ENCODE peak calls at places on chromosomes 7 and 10, in ten cellular contexts. K is AG10803; I is hepatocyte; T is BE2C; B is heart right ventricle; M is breast epithelium; W is CD8-positive, alpha-beta T cell; Q is cardiac fibroblast; S is aorta; C is cardiac muscle cell. H is an unnamed sample.

GRCh38 chr10:27611209-27611608 is 107.1 kb downstream of the RAB18 start:
- DNase-seq in T (no peak), K (peak), Q (no peak), C (no peak), S (no peak), W (no peak), B (no peak), I (peak), M (no peak), H (no peak)

GRCh38 chr7:75656740-75657139 is 82.0 kb downstream of the HIP1 start:
- DNase-seq in W (no peak), T (no peak), S (no peak), I (no peak), M (no peak), K (no peak), C (no peak), Q (no peak), B (no peak), H (no peak)

GRCh38 chr10:19904202-19904661 is 88.0 kb downstream of the PLXDC2 start:
- DNase-seq in C (no peak), W (no peak), I (no peak), B (no peak), S (peak), T (no peak), Q (peak), M (no peak), K (peak), H (peak)

GRCh38 chr7:158555034-158555520 is 32.5 kb downstream of the PTPRN2 start:
- DNase-seq in Q (no peak), I (no peak), K (no peak), B (no peak), S (no peak), C (no peak), W (no peak), M (no peak), T (no peak), H (no peak)

GRCh38 chr7:131106681-131107342 is 220.9 kb upstream of the MKLN1 start:
- DNase-seq in K (no peak), T (peak), Q (no peak), W (peak), S (peak), B (peak), M (peak), I (peak), C (peak), H (peak)

GRCh38 chr10:118374404-118374803 is 32.3 kb upstream of the FAM204A start:
- DNase-seq in C (no peak), M (no peak), K (peak), T (no peak), B (no peak), S (no peak), W (no peak), I (no peak), Q (no peak), H (no peak)

GRCh38 chr10:104479906-104480579 is 126.4 kb downstream of the CFAP58 start:
- DNase-seq in K (no peak), C (no peak), Q (no peak), W (no peak), I (no peak), B (no peak), M (no peak), S (peak), T (no peak), H (no peak)

GRCh38 chr7:147196476-147196875 is 1079.9 kb downstream of the CNTNAP2 start:
- DNase-seq in M (no peak), Q (no peak), B (no peak), I (no peak), T (no peak), S (no peak), C (no peak), K (no peak), W (no peak), H (no peak)

GRCh38 chr7:44382459-44383300 is 57.3 kb upstream of the CAMK2B start:
- DNase-seq in I (no peak), Q (peak), C (peak), K (peak), M (no peak), B (no peak), S (no peak), T (no peak), W (no peak), H (no peak)

GRCh38 chr10:128254486-128254885 is 128.3 kb upstream of the MKI67 start:
- DNase-seq in T (no peak), W (no peak), M (no peak), B (no peak), I (no peak), C (no peak), S (no peak), Q (no peak), K (no peak), H (no peak)

GRCh38 chr10:4407783-4408182 is 418.2 kb upstream of the AKR1E2 start:
- DNase-seq in M (no peak), I (no peak), B (no peak), Q (peak), C (no peak), K (peak), T (no peak), S (no peak), W (no peak), H (peak)

GRCh38 chr10:52216852-52217251 is 97.2 kb upstream of the DKK1 start:
- DNase-seq in C (no peak), W (no peak), K (peak), M (no peak), I (peak), B (no peak), Q (peak), T (no peak), S (no peak), H (no peak)

GRCh38 chr7:79515358-79515757 is 61.9 kb upstream of the MAGI2 start:
- DNase-seq in I (no peak), S (no peak), T (no peak), C (no peak), W (no peak), B (no peak), M (no peak), Q (no peak), K (peak), H (no peak)

GRCh38 chr7:155355745-155356144 is 58.1 kb downstream of the INSIG1 start:
- DNase-seq in C (no peak), W (no peak), B (no peak), K (no peak), S (no peak), M (peak), Q (no peak), I (no peak), T (no peak), H (no peak)

GRCh38 chr10:132237871-132238270 is 51.1 kb downstream of the DPYSL4 start:
- DNase-seq in Q (peak), C (no peak), K (no peak), I (no peak), W (no peak), T (no peak), S (no peak), M (no peak), B (peak), H (no peak)

GRCh38 chr7:80637453-80637852 is 989 bp upstream of the CD36 start:
- DNase-seq in S (no peak), I (no peak), T (no peak), B (no peak), Q (no peak), K (no peak), W (no peak), C (no peak), M (no peak), H (no peak)

GRCh38 chr7:55438765-55439525 is 73.8 kb downstream of the LANCL2 start:
- DNase-seq in K (no peak), W (no peak), T (peak), I (no peak), Q (peak), S (no peak), B (peak), M (no peak), C (no peak), H (no peak)

GRCh38 chr7:135620980-135621850 is 41.1 kb upstream of the STMP1 start:
- DNase-seq in I (peak), C (peak), M (no peak), B (no peak), Q (peak), K (peak), S (no peak), T (peak), W (no peak), H (peak)

GRCh38 chr10:71998840-71999194 is 34.6 kb downstream of the CHST3 start:
- DNase-seq in W (no peak), I (peak), M (no peak), Q (peak), K (peak), S (peak), C (no peak), B (peak), T (peak), H (peak)

GRCh38 chr10:76036410-76036940 is 605.1 kb downstream of the LRMDA start:
- DNase-seq in S (peak), M (peak), C (peak), T (peak), K (peak), B (peak), I (peak), W (no peak), Q (peak), H (peak)

GRCh38 chr7:23685770-23686169 is 5.8 kb downstream of the FAM221A start:
- DNase-seq in M (no peak), S (no peak), I (no peak), C (no peak), T (no peak), W (no peak), Q (peak), K (no peak), B (no peak), H (no peak)

GRCh38 chr10:125111350-125111749 is 49.0 kb downstream of the CTBP2 start:
- DNase-seq in C (no peak), W (no peak), I (no peak), T (no peak), B (no peak), Q (no peak), M (no peak), K (no peak), S (no peak), H (no peak)

GRCh38 chr7:74302745-74303221 is 13.6 kb downstream of the CLIP2 start:
- DNase-seq in Q (no peak), C (no peak), I (no peak), B (no peak), S (no peak), M (no peak), K (no peak), W (no peak), T (no peak), H (no peak)

GRCh38 chr10:120514035-120514620 is 57.1 kb downstream of the PLPP4 start:
- DNase-seq in I (peak), Q (peak), C (peak), K (peak), S (peak), T (peak), B (no peak), M (no peak), W (no peak), H (peak)

GRCh38 chr10:47261121-47261520 is 38.9 kb upstream of the GDF10 start:
- DNase-seq in W (no peak), B (no peak), T (no peak), M (no peak), Q (no peak), I (no peak), C (no peak), K (no peak), S (no peak), H (no peak)

GRCh38 chr10:75231672-75232581 is 3.8 kb downstream of the COMTD1 start:
- DNase-seq in B (no peak), I (no peak), M (no peak), W (no peak), C (no peak), S (no peak), Q (no peak), T (no peak), K (no peak), H (no peak)

GRCh38 chr10:28796606-28797512 is 119.5 kb downstream of the BAMBI start:
- DNase-seq in K (peak), B (peak), T (peak), Q (peak), C (no peak), W (no peak), S (peak), M (no peak), I (peak), H (no peak)

GRCh38 chr7:108461855-108462254 is 5.6 kb upstream of the NRCAM start:
- DNase-seq in C (no peak), S (no peak), Q (peak), M (no peak), K (peak), T (peak), I (peak), B (no peak), W (no peak), H (no peak)

GRCh38 chr7:73899731-73900142 is 38.8 kb downstream of the TMEM270 start:
- DNase-seq in T (no peak), S (peak), M (no peak), W (no peak), I (no peak), K (peak), C (no peak), Q (peak), B (peak), H (no peak)

GRCh38 chr7:19665399-19666008 is 43.3 kb downstream of the POLR1F start:
- DNase-seq in I (peak), W (no peak), C (peak), Q (peak), B (no peak), S (no peak), M (no peak), K (peak), T (no peak), H (peak)

GRCh38 chr7:152600266-152600665 is 75.7 kb downstream of the XRCC2 start:
- DNase-seq in W (no peak), B (no peak), I (no peak), Q (no peak), C (no peak), S (no peak), M (no peak), T (no peak), K (no peak), H (no peak)

GRCh38 chr7:144812379-144813283 is 23.2 kb downstream of the TPK1 start:
- DNase-seq in W (no peak), M (no peak), S (no peak), C (no peak), I (no peak), T (no peak), K (no peak), Q (no peak), B (no peak), H (no peak)

GRCh38 chr10:11404931-11405330 is 206.5 kb downstream of the USP6NL start:
- DNase-seq in I (no peak), W (no peak), Q (peak), C (no peak), K (no peak), T (no peak), B (no peak), S (no peak), M (no peak), H (no peak)

GRCh38 chr10:70363292-70363691 is 19.1 kb downstream of the LRRC20 start:
- DNase-seq in B (no peak), S (no peak), Q (no peak), M (no peak), W (no peak), K (no peak), T (no peak), C (no peak), I (no peak), H (no peak)

DNA sequence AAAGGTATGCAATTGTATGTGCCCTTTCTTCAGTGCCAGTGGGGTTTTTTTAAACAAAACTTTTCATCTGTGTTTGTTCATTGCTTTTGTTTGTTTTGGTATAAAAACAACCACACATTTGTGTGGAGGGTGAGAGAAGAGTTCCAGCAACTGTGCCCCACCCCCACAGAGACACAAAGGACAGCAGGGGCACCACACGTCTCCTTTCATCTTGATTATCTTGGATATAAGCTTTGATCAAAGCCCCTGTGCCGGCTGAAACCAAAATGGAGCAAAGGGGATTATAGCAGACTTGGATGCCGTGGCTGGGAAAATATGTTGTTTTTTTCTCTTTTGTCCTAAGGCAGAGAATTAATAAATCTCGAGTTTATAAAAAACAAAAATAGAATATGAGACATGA is 111.8 kb upstream of the RSU1 start:
- DNase-seq in C (no peak), I (no peak), T (no peak), M (no peak), S (no peak), K (no peak), B (no peak), Q (no peak), W (no peak), H (peak)
- H3K4me3 ChIP-seq in C (no peak), I (no peak), T (no peak), M (no peak), S (no peak), K (no peak), B (no peak), Q (no peak), W (no peak), H (no peak)

GRCh38 chr7:106957766-106958165 is 86.7 kb upstream of the PRKAR2B start:
- DNase-seq in C (no peak), I (no peak), W (no peak), T (peak), K (no peak), Q (no peak), S (peak), B (no peak), M (no peak), H (peak)

GRCh38 chr7:106966121-106966520 is 78.4 kb upstream of the PRKAR2B start:
- DNase-seq in K (no peak), S (no peak), Q (no peak), C (no peak), I (no peak), W (no peak), T (no peak), B (no peak), M (no peak), H (peak)

GRCh38 chr7:106959753-106960152 is 84.8 kb upstream of the PRKAR2B start:
- DNase-seq in W (no peak), B (no peak), C (peak), K (no peak), I (peak), M (no peak), T (peak), S (no peak), Q (no peak), H (peak)

GRCh38 chr7:106964455-106964854 is 80.0 kb upstream of the PRKAR2B start:
- DNase-seq in S (no peak), W (no peak), C (no peak), M (no peak), B (no peak), Q (no peak), I (no peak), T (no peak), K (no peak), H (peak)

DNA sequence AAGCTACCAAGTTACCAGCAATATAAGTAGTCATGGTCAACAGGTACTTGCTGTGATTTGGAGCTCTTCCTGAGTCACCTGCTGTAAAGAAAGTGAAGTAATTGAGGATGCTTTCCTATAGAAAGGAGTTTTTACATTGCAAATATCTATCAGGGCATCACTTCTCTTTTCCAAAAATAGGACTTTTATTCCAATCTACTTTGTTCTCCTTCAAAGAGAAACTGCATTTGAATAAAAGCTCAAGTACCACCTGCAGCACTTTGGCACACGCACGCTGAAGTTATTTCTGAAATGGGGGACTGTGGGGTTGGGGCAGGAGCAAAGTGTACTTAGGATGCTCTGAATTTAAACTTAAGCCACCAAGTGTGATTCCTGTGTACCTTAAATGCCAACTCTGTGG is 81.8 kb upstream of the PRKAR2B start:
- DNase-seq in B (no peak), W (no peak), K (no peak), M (no peak), C (no peak), Q (no peak), I (no peak), T (no peak), S (no peak), H (no peak)
- H3K4me3 ChIP-seq in B (no peak), W (no peak), K (no peak), M (no peak), C (no peak), Q (no peak), I (no peak), T (no peak), S (no peak), H (no peak)

GRCh38 chr7:48038815-48039496 is 3.6 kb downstream of the C7orf57 start:
- DNase-seq in W (no peak), C (no peak), Q (no peak), K (no peak), I (no peak), M (no peak), S (no peak), T (no peak), B (no peak), H (peak)

GRCh38 chr7:48033922-48034321 is 1.4 kb upstream of the C7orf57 start:
- DNase-seq in B (no peak), M (no peak), S (no peak), C (no peak), I (no peak), Q (no peak), T (no peak), K (no peak), W (no peak), H (no peak)

GRCh38 chr7:48035967-48036478 is 680 bp downstream of the C7orf57 start:
- DNase-seq in S (peak), I (peak), M (no peak), C (peak), W (no peak), Q (peak), T (peak), K (peak), B (peak), H (peak)

GRCh38 chr7:48031111-48031510 is 2.2 kb upstream of the SUN3 start:
- DNase-seq in Q (no peak), I (no peak), K (no peak), M (no peak), W (no peak), C (no peak), B (no peak), S (no peak), T (no peak), H (no peak)

DNA sequence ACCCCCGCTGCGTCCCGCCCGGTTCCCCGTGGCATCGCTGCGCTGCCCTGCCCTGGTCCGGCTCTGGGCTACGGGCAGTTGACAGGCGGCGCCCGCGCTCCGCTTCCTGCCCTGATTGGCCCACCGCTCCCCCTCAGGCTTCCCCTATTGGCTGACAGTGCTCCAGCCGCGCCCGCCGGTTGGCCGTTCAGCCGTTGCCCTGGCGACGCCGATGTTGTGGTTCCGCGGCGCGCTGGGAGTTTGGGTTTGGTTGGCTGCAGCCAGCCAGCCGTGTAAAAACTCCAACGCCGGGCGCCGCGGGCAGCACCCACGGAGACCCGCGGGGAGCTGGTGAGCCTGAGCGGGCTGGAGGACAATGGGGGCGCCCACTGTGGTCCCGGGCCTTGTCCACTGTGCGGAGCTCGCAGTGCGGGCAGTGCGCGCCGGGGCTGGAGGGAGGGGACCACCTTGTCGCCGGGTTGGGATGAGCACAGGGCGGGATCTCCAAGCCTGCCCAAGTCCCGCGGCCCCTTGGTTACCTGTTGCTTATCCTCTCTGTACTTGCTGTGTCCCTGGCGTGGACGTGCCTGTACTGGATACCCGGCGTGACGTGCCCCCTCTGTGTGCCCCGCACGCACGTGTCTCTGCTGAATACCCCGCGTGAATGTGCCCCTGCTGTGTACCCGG is at the start of gene C7orf57:
- DNase-seq in B (peak), T (peak), S (peak), M (peak), I (peak), W (peak), K (peak), Q (peak), C (peak), H (peak)
- H3K4me3 ChIP-seq in B (peak), T (peak), S (peak), M (peak), I (peak), W (peak), K (peak), Q (peak), C (peak), H (peak)

GRCh38 chr7:118467381-118467780 is 242.9 kb downstream of the ANKRD7 start:
- DNase-seq in W (no peak), K (no peak), Q (no peak), T (no peak), B (no peak), M (no peak), C (no peak), S (no peak), I (no peak), H (no peak)
- H3K4me3 ChIP-seq in W (no peak), K (no peak), Q (no peak), T (no peak), B (no peak), M (no peak), C (no peak), S (no peak), I (no peak), H (no peak)

DNA sequence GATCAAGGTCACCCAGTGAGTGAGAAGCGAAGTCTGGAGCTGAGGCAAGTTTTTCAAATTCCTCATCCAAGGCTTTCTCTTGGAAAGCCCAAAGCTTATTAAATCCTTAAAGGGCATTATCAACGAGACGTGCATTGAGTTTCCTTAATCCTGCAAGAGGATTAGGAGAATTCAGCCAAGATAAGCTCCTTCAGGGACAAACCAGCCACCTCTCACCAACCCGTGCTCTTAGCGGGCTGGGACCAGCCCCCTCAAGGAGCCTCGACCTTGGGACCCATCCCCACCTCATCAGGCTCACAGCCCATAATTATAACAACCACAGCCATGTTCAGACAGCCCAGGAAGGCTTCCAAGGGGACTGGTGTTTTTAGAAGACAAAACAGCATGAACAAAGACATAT is 12.0 kb upstream of the SLC29A4 start:
- DNase-seq in S (no peak), Q (no peak), I (no peak), W (no peak), K (no peak), B (no peak), M (no peak), T (no peak), C (no peak), H (no peak)
- H3K4me3 ChIP-seq in S (no peak), Q (no peak), I (no peak), W (no peak), K (no peak), B (no peak), M (no peak), T (no peak), C (no peak), H (no peak)

H was measured in mesendoderm.